ENCODE peak calls at places on chromosome 19, in four cellular contexts. X is adrenal gland, N is heart left ventricle, S is endothelial cell of umbilical vein. U is an unnamed sample.

GRCh38 chr19:13076320-13076719 is 26.3 kb downstream of the LYL1 start:
- DNase-seq in S (no peak), N (no peak), X (no peak), U (no peak)

GRCh38 chr19:12736854-12737665 is at the start of gene GET3:
- DNase-seq in N (peak; percentile 97), S (peak; percentile 100), X (peak; percentile 99), U (peak; percentile 100)

GRCh38 chr19:51181377-51181912 is 39.3 kb downstream of the SIGLEC7 start:
- DNase-seq in N (no peak), S (no peak), X (no peak), U (no peak)

GRCh38 chr19:55232986-55233385 is 4.4 kb upstream of the TMEM86B start:
- DNase-seq in N (no peak), X (no peak), S (no peak), U (no peak)

GRCh38 chr19:45913874-45914830 is at the start of gene NANOS2:
- DNase-seq in N (peak; percentile 34), X (no peak), S (peak; percentile 32), U (peak; percentile 48)

GRCh38 chr19:32104465-32105235 is 240.8 kb upstream of the ZNF507 start:
- DNase-seq in X (no peak), S (no peak), N (no peak), U (peak; percentile 47)

GRCh38 chr19:30682576-30683536 is 310.7 kb downstream of the ZNF536 start:
- DNase-seq in N (peak; percentile 71), S (peak; percentile 83), X (peak; percentile 78), U (peak; percentile 78)

GRCh38 chr19:18469245-18470107 is 31.5 kb upstream of the ISYNA1 start:
- DNase-seq in N (peak; percentile 67), X (peak; percentile 53), S (peak; percentile 49), U (peak; percentile 46)

GRCh38 chr19:43290568-43291359 is 21.4 kb upstream of the PSG9 start:
- DNase-seq in N (no peak), X (no peak), S (no peak), U (no peak)

GRCh38 chr19:14482112-14482941 is 7.2 kb upstream of the PTGER1 start:
- DNase-seq in X (no peak), S (no peak), N (no peak), U (no peak)

GRCh38 chr19:55083004-55083850 is 7.6 kb downstream of the EPS8L1 start:
- DNase-seq in N (no peak), X (peak; percentile 14), S (no peak), U (no peak)

GRCh38 chr19:45125975-45126493 is 33.1 kb downstream of the PPP1R37 start:
- DNase-seq in S (peak; percentile 52), N (peak; percentile 66), X (peak; percentile 72), U (peak; percentile 58)

GRCh38 chr19:49570138-49570856 is 10.1 kb downstream of the NOSIP start:
- DNase-seq in X (peak; percentile 71), N (no peak), S (peak; percentile 80), U (peak; percentile 47)

GRCh38 chr19:38266981-38267597 is 2.7 kb downstream of the SPINT2 start:
- DNase-seq in N (no peak), S (peak; percentile 55), X (no peak), U (peak; percentile 38)

GRCh38 chr19:23314505-23315241 is 64.5 kb upstream of the ZNF724 start:
- DNase-seq in S (no peak), N (no peak), X (no peak), U (no peak)

GRCh38 chr19:36605101-36605838 is at the start of gene ZNF382:
- DNase-seq in S (peak; percentile 60), N (peak; percentile 89), X (peak; percentile 85), U (peak; percentile 84)

GRCh38 chr19:30085394-30085793 is 143.4 kb downstream of the URI1 start:
- DNase-seq in S (no peak), N (peak; percentile 54), X (peak; percentile 78), U (no peak)

GRCh38 chr19:30065680-30066606 is 123.9 kb downstream of the URI1 start:
- DNase-seq in N (no peak), X (no peak), S (no peak), U (no peak)

GRCh38 chr19:32901504-32902161 is 32.1 kb upstream of the SLC7A9 start:
- DNase-seq in S (no peak), X (no peak), N (no peak), U (no peak)

GRCh38 chr19:29375429-29376093 is 150.2 kb upstream of the VSTM2B start:
- DNase-seq in S (no peak), N (no peak), X (no peak), U (no peak)

GRCh38 chr19:12567951-12568350 is 16.7 kb upstream of the ZNF564 start:
- DNase-seq in X (no peak), S (no peak), N (no peak), U (no peak)

GRCh38 chr19:21697171-21697570 is 70.2 kb downstream of the ZNF100 start:
- DNase-seq in X (no peak), S (no peak), N (no peak), U (no peak)

GRCh38 chr19:45187421-45188100 is 9.0 kb downstream of the BLOC1S3 start:
- DNase-seq in X (no peak), S (no peak), N (no peak), U (no peak)

GRCh38 chr19:50912102-50912599 is 956 bp upstream of the KLK4 start:
- DNase-seq in X (no peak), S (no peak), N (no peak), U (no peak)

GRCh38 chr19:12838182-12838890 is at the start of gene MAST1:
- DNase-seq in S (no peak), N (no peak), X (no peak), U (peak; percentile 75)

GRCh38 chr19:29560313-29561075 is 34.7 kb downstream of the VSTM2B start:
- DNase-seq in N (no peak), S (no peak), X (no peak), U (no peak)

GRCh38 chr19:22527554-22527953 is 105.4 kb upstream of the ZNF98 start:
- DNase-seq in S (no peak), N (no peak), X (no peak), U (no peak)

GRCh38 chr19:45250832-45251451 is at the start of gene MARK4:
- DNase-seq in S (peak; percentile 44), X (peak; percentile 31), N (peak; percentile 65), U (peak; percentile 54)

GRCh38 chr19:19342086-19343015 is 21.7 kb downstream of the MAU2 start:
- DNase-seq in X (peak; percentile 73), S (peak; percentile 43), N (peak; percentile 60), U (no peak)

GRCh38 chr19:43789029-43789428 is 8.3 kb upstream of the KCNN4 start:
- DNase-seq in S (peak; percentile 46), X (no peak), N (no peak), U (no peak)

GRCh38 chr19:29671393-29672076 is 6.3 kb downstream of the PLEKHF1 start:
- DNase-seq in X (no peak), N (peak; percentile 86), S (peak; percentile 4), U (no peak)

GRCh38 chr19:52897149-52897935 is at the start of gene ZNF320:
- DNase-seq in N (peak; percentile 98), S (peak; percentile 96), X (peak; percentile 96), U (peak; percentile 84)

GRCh38 chr19:47210689-47211316 is 20.2 kb downstream of the BBC3 start:
- DNase-seq in N (peak; percentile 65), S (peak; percentile 91), X (peak; percentile 79), U (peak; percentile 53)

GRCh38 chr19:19711306-19711933 is 21.5 kb downstream of the ZNF14 start:
- DNase-seq in S (no peak), X (no peak), N (no peak), U (no peak)

DNA sequence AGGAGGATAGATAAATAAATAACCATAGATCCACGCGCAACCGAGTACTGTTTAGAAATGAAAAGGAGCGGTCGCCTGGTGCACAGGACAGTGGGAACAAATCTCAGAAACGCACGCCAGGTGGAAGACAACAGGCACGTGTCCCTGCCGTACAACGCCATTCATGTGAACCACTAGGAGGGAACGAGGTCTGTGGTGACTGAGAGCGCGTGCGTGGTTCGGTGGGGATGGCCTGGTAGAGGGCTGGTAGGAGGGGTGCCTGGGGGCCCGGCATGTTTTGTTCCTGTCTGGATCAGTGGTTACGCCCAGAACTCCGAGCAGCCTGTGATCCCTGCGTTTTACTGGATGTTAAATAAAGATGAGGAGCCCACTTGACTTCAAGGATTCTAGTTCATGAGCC is 111.9 kb downstream of the KDM4B start:
- DNase-seq in N (no peak), X (no peak), S (no peak), U (no peak)
- H3K36me3 ChIP-seq in N (no peaks in the 10 kb centered on the region), X (peaks cover 61% of the 10 kb centered on the region), S (no peaks in the 10 kb centered on the region), U (no peaks in the 10 kb centered on the region)

GRCh38 chr19:4051175-4052101 is 15.3 kb downstream of the ZBTB7A start:
- DNase-seq in N (no peak), X (peak; percentile 76), S (no peak), U (peak; percentile 33)
- H3K4me3 ChIP-seq in N (no peak overlapping the region), X (no peak overlapping the region), S (no peak overlapping the region), U (no peak overlapping the region)

GRCh38 chr19:34314437-34315313 is 50.3 kb upstream of the GPI start:
- DNase-seq in S (no peak), N (no peak), X (no peak), U (no peak)
- H3K27me3 ChIP-seq in S (no peaks in the 10 kb centered on the region), N (no peaks in the 10 kb centered on the region), X (no peaks in the 10 kb centered on the region), U (no peaks in the 10 kb centered on the region)

GRCh38 chr19:1110809-1111640 is 7.2 kb downstream of the GPX4 start:
- DNase-seq in S (no peak), N (no peak), X (peak; percentile 78), U (peak; percentile 33)

GRCh38 chr19:1108291-1109031 is 4.7 kb downstream of the GPX4 start:
- DNase-seq in N (no peak), X (no peak), S (no peak), U (no peak)

GRCh38 chr19:1107655-1108261 is 4.0 kb downstream of the GPX4 start:
- DNase-seq in X (no peak), N (no peak), S (no peak), U (no peak)

GRCh38 chr19:1109697-1110671 is 6.2 kb downstream of the GPX4 start:
- DNase-seq in S (no peak), X (no peak), N (no peak), U (no peak)

DNA sequence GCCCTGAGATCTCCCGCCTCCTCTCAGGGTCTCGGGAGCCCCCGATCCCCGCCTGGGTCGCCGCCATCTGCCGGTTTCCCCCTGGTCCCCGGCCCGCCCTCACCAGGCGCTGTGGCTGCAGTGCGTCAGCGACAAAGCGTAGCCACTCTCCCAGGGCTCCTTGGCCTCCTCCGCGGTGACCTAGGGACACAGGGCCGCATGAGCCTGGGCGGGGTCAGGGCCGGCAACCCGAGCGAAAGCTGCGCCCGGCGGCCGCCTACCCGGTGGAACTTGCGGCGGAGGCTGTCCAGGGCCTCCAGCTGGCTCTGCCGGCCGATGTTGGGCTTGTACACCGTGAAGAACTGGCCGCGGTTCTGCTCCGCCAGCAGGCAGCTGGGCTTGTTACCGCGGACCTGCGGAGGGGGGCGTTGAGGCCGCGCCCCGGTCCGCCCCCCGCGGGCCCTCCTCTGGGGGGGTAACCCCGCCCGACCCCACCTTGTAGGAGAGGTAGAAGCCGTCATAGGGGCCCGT is 5.3 kb downstream of the GPX4 start:
- DNase-seq in N (no peak), S (no peak), X (no peak), U (no peak)
- H3K36me3 ChIP-seq in N (no peaks in the 10 kb centered on the region), S (peaks cover 11% of the 10 kb centered on the region), X (peaks cover 72% of the 10 kb centered on the region), U (peaks cover 22% of the 10 kb centered on the region)

GRCh38 chr19:58278156-58279041 is at the start of gene ZNF8:
- DNase-seq in S (peak; percentile 99), N (peak; percentile 98), X (peak; percentile 98), U (peak; percentile 96)

GRCh38 chr19:58279042-58279924 is 528 bp downstream of the ZNF8 start:
- DNase-seq in S (peak; percentile 86), X (peak; percentile 95), N (peak; percentile 88), U (peak; percentile 61)

GRCh38 chr19:58277197-58277596 is 1.6 kb upstream of the ZNF8 start:
- DNase-seq in S (no peak), N (no peak), X (no peak), U (no peak)

GRCh38 chr19:58277748-58278147 is 1.0 kb upstream of the ZNF8 start:
- DNase-seq in X (no peak), N (no peak), S (no peak), U (no peak)

GRCh38 chr19:58279925-58280316 is 1.2 kb downstream of the ZNF8 start:
- DNase-seq in S (no peak), X (no peak), N (no peak), U (no peak)
- H3K4me3 ChIP-seq in S (no peak overlapping the region), X (no peak overlapping the region), N (peak overlapping the region; percentile 81), U (no peak overlapping the region)

U was measured in MG63.